ENCODE peak calls at places on chromosomes 16 and 17, in nine cellular contexts. One of them, this sample, is unnamed. For H3K36me3, the result is how much of the 10 kb centered on the place peaks cover.

GRCh38 chr16:83626676-83627075 is 181.1 kb upstream of the HSBP1 start:
- DNase-seq in cardiac muscle cell: no peak
- DNase-seq in esophagus squamous epithelium: no peak
- DNase-seq in SK-N-SH: no peak
- DNase-seq in lower lobe of right lung: no peak
- DNase-seq in breast epithelium: no peak
- DNase-seq in upper lobe of right lung: no peak
- DNase-seq in hepatocyte: no peak
- DNase-seq in HCT116: no peak
- DNase-seq in this sample: no peak

GRCh38 chr16:65534121-65534528 is 412.3 kb upstream of the CDH11 start:
- DNase-seq in cardiac muscle cell: no peak
- DNase-seq in esophagus squamous epithelium: no peak
- DNase-seq in SK-N-SH: no peak
- DNase-seq in lower lobe of right lung: no peak
- DNase-seq in breast epithelium: no peak
- DNase-seq in upper lobe of right lung: no peak
- DNase-seq in hepatocyte: no peak
- DNase-seq in HCT116: no peak
- DNase-seq in this sample: peak

GRCh38 chr16:11676799-11677198 is 8.5 kb downstream of the SNN start:
- DNase-seq in cardiac muscle cell: no peak
- DNase-seq in esophagus squamous epithelium: no peak
- DNase-seq in SK-N-SH: no peak
- DNase-seq in lower lobe of right lung: no peak
- DNase-seq in breast epithelium: no peak
- DNase-seq in upper lobe of right lung: peak
- DNase-seq in hepatocyte: no peak
- DNase-seq in HCT116: no peak
- DNase-seq in this sample: peak

GRCh38 chr16:14302399-14303181 is 231.5 kb downstream of the MRTFB start:
- DNase-seq in cardiac muscle cell: peak
- DNase-seq in esophagus squamous epithelium: no peak
- DNase-seq in SK-N-SH: peak
- DNase-seq in lower lobe of right lung: no peak
- DNase-seq in breast epithelium: no peak
- DNase-seq in upper lobe of right lung: no peak
- DNase-seq in hepatocyte: peak
- DNase-seq in HCT116: no peak
- DNase-seq in this sample: no peak

GRCh38 chr17:37570527-37571093 is 38.6 kb downstream of the SYNRG start:
- DNase-seq in cardiac muscle cell: peak
- DNase-seq in esophagus squamous epithelium: no peak
- DNase-seq in SK-N-SH: peak
- DNase-seq in lower lobe of right lung: peak
- DNase-seq in breast epithelium: peak
- DNase-seq in upper lobe of right lung: peak
- DNase-seq in hepatocyte: peak
- DNase-seq in HCT116: peak
- DNase-seq in this sample: peak

GRCh38 chr17:70677783-70678647 is 508.7 kb downstream of the KCNJ2 start:
- DNase-seq in cardiac muscle cell: no peak
- DNase-seq in esophagus squamous epithelium: no peak
- DNase-seq in SK-N-SH: no peak
- DNase-seq in lower lobe of right lung: no peak
- DNase-seq in breast epithelium: no peak
- DNase-seq in upper lobe of right lung: no peak
- DNase-seq in hepatocyte: no peak
- DNase-seq in HCT116: no peak
- DNase-seq in this sample: peak

GRCh38 chr17:77184474-77184873 is 43.7 kb downstream of the SEC14L1 start:
- DNase-seq in cardiac muscle cell: no peak
- DNase-seq in esophagus squamous epithelium: no peak
- DNase-seq in SK-N-SH: peak
- DNase-seq in lower lobe of right lung: no peak
- DNase-seq in breast epithelium: no peak
- DNase-seq in upper lobe of right lung: no peak
- DNase-seq in hepatocyte: no peak
- DNase-seq in HCT116: no peak
- DNase-seq in this sample: peak

GRCh38 chr17:41813699-41814124 is 908 bp downstream of the FKBP10 start:
- DNase-seq in cardiac muscle cell: no peak
- DNase-seq in esophagus squamous epithelium: no peak
- DNase-seq in SK-N-SH: peak
- DNase-seq in lower lobe of right lung: no peak
- DNase-seq in breast epithelium: no peak
- DNase-seq in upper lobe of right lung: no peak
- DNase-seq in hepatocyte: no peak
- DNase-seq in HCT116: no peak
- DNase-seq in this sample: no peak

GRCh38 chr16:77759821-77760220 is 28.5 kb upstream of the VAT1L start:
- DNase-seq in cardiac muscle cell: no peak
- DNase-seq in esophagus squamous epithelium: no peak
- DNase-seq in SK-N-SH: no peak
- DNase-seq in lower lobe of right lung: no peak
- DNase-seq in breast epithelium: no peak
- DNase-seq in upper lobe of right lung: no peak
- DNase-seq in hepatocyte: no peak
- DNase-seq in HCT116: no peak
- DNase-seq in this sample: no peak

GRCh38 chr17:11996722-11997146 is 541 bp downstream of the ZNF18 start:
- DNase-seq in cardiac muscle cell: peak
- DNase-seq in esophagus squamous epithelium: peak
- DNase-seq in SK-N-SH: no peak
- DNase-seq in lower lobe of right lung: no peak
- DNase-seq in breast epithelium: no peak
- DNase-seq in upper lobe of right lung: no peak
- DNase-seq in hepatocyte: peak
- DNase-seq in HCT116: peak
- DNase-seq in this sample: peak

GRCh38 chr16:12896562-12896961 is 4.8 kb upstream of the SHISA9 start:
- DNase-seq in cardiac muscle cell: peak
- DNase-seq in esophagus squamous epithelium: no peak
- DNase-seq in SK-N-SH: peak
- DNase-seq in lower lobe of right lung: no peak
- DNase-seq in breast epithelium: no peak
- DNase-seq in upper lobe of right lung: no peak
- DNase-seq in hepatocyte: peak
- DNase-seq in HCT116: peak
- DNase-seq in this sample: peak

GRCh38 chr16:63361032-63361624 is 1324.9 kb upstream of the CDH8 start:
- DNase-seq in cardiac muscle cell: peak
- DNase-seq in esophagus squamous epithelium: no peak
- DNase-seq in SK-N-SH: peak
- DNase-seq in lower lobe of right lung: no peak
- DNase-seq in breast epithelium: no peak
- DNase-seq in upper lobe of right lung: no peak
- DNase-seq in hepatocyte: peak
- DNase-seq in HCT116: peak
- DNase-seq in this sample: peak

GRCh38 chr16:77663711-77664110 is 58.6 kb upstream of the NUDT7 start:
- DNase-seq in cardiac muscle cell: no peak
- DNase-seq in esophagus squamous epithelium: no peak
- DNase-seq in SK-N-SH: no peak
- DNase-seq in lower lobe of right lung: no peak
- DNase-seq in breast epithelium: no peak
- DNase-seq in upper lobe of right lung: no peak
- DNase-seq in hepatocyte: no peak
- DNase-seq in HCT116: no peak
- DNase-seq in this sample: no peak

GRCh38 chr16:85473909-85474640 is 139.0 kb upstream of the GSE1 start:
- DNase-seq in cardiac muscle cell: no peak
- DNase-seq in esophagus squamous epithelium: no peak
- DNase-seq in SK-N-SH: peak
- DNase-seq in lower lobe of right lung: no peak
- DNase-seq in breast epithelium: no peak
- DNase-seq in upper lobe of right lung: no peak
- DNase-seq in hepatocyte: no peak
- DNase-seq in HCT116: no peak
- DNase-seq in this sample: no peak

GRCh38 chr16:17474037-17474436 is 3.3 kb upstream of the XYLT1 start:
- DNase-seq in cardiac muscle cell: no peak
- DNase-seq in esophagus squamous epithelium: no peak
- DNase-seq in SK-N-SH: no peak
- DNase-seq in lower lobe of right lung: no peak
- DNase-seq in breast epithelium: no peak
- DNase-seq in upper lobe of right lung: no peak
- DNase-seq in hepatocyte: peak
- DNase-seq in HCT116: no peak
- DNase-seq in this sample: no peak

GRCh38 chr17:68035131-68035522 is 408 bp upstream of the KPNA2 start:
- DNase-seq in cardiac muscle cell: peak
- DNase-seq in esophagus squamous epithelium: peak
- DNase-seq in SK-N-SH: no peak
- DNase-seq in lower lobe of right lung: peak
- DNase-seq in breast epithelium: peak
- DNase-seq in upper lobe of right lung: peak
- DNase-seq in hepatocyte: peak
- DNase-seq in HCT116: no peak
- DNase-seq in this sample: no peak

DNA sequence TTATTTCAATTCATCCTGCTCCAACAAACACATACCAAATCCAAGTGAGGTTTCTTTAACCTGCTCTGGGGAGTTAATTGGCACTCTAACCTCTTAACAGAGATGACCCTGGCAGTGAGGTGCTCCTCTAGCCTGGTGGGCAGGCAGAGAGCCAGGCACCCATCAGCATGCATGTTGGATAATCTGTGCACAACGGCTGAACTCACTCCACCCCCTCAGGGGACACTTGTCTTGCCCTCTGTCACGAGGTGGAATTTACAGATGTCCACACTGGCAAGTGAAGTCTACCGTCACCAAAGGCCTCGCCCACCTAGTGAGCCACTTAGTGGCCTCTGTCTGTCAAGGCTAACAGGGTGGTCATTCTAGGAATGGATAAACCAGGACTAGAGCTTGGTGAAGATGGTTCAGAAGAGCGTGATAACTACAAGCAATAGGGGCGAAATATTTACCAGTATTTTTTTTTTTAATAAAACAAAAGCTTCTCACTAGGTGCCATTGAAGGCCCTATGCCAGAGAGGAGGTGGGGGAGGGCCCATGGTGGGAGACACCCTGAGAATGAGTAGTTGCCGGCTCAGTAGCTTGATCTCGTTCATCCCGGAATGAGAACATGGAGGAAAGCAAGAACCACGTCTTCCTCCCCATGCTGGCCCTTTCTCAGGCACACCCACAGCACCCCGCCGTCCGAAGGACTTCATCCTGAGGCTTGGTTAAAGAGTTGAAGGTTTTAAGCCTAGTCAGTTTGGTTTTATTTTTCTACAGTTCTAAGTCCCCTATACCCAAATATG is 25.2 kb downstream of the PLD6 start:
- DNase-seq in cardiac muscle cell: no peak
- DNase-seq in esophagus squamous epithelium: no peak
- DNase-seq in SK-N-SH: no peak
- DNase-seq in lower lobe of right lung: no peak
- DNase-seq in breast epithelium: no peak
- DNase-seq in upper lobe of right lung: no peak
- DNase-seq in hepatocyte: no peak
- DNase-seq in HCT116: no peak
- DNase-seq in this sample: no peak
- H3K36me3 ChIP-seq in cardiac muscle cell: under half
- H3K36me3 ChIP-seq in esophagus squamous epithelium: under half
- H3K36me3 ChIP-seq in SK-N-SH: under half
- H3K36me3 ChIP-seq in lower lobe of right lung: half or more
- H3K36me3 ChIP-seq in breast epithelium: under half
- H3K36me3 ChIP-seq in upper lobe of right lung: half or more
- H3K36me3 ChIP-seq in hepatocyte: under half
- H3K36me3 ChIP-seq in HCT116: under half
- H3K36me3 ChIP-seq in this sample: under half

DNA sequence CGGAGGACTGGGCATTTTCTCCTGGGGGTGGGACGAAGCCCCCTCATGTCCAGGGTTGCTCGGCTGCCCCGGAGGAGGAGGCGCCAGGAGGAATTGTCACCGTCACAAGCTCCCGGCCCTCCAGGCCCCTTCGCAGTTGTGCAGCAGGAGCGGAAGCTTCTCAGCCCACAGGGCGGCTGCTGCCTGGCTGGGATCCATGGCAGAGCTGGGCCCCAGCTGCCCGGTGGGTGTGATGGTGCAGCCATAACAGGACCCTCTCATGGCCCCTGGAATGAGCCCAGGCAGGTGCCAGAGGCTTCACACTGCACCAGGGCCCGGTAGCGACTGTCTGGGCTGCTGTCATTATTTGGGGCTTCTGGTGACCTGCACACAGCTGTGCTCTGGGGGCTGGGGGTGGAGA is 54.9 kb upstream of the GNG13 start:
- DNase-seq in cardiac muscle cell: no peak
- DNase-seq in esophagus squamous epithelium: no peak
- DNase-seq in SK-N-SH: no peak
- DNase-seq in lower lobe of right lung: no peak
- DNase-seq in breast epithelium: no peak
- DNase-seq in upper lobe of right lung: no peak
- DNase-seq in hepatocyte: no peak
- DNase-seq in HCT116: no peak
- DNase-seq in this sample: no peak
- H3K4me3 ChIP-seq in cardiac muscle cell: no peak
- H3K4me3 ChIP-seq in esophagus squamous epithelium: no peak
- H3K4me3 ChIP-seq in SK-N-SH: no peak
- H3K4me3 ChIP-seq in lower lobe of right lung: no peak
- H3K4me3 ChIP-seq in breast epithelium: no peak
- H3K4me3 ChIP-seq in upper lobe of right lung: no peak
- H3K4me3 ChIP-seq in hepatocyte: no peak
- H3K4me3 ChIP-seq in HCT116: no peak
- H3K4me3 ChIP-seq in this sample: no peak

DNA sequence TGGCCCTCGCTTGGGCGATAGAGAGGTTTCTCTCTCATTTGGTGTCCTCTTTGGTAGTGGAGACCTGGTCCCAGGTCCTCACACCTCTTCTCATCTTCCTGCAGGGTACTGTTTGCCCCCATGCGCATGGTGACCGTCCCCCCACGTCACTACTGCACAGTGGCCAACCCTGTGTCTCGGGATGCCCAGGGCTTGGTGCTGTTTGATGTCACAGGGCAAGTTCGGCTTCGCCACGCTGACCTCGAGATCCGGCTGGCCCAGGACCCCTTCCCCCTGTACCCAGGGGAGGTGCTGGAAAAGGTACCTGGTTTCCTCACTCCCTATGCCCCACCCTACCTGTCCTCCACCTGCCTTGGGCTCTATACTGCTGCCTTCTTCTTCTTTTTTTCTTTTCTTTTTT is 10.5 kb downstream of the MVP start:
- DNase-seq in cardiac muscle cell: no peak
- DNase-seq in esophagus squamous epithelium: no peak
- DNase-seq in SK-N-SH: no peak
- DNase-seq in lower lobe of right lung: no peak
- DNase-seq in breast epithelium: no peak
- DNase-seq in upper lobe of right lung: no peak
- DNase-seq in hepatocyte: no peak
- DNase-seq in HCT116: no peak
- DNase-seq in this sample: no peak
- H3K36me3 ChIP-seq in cardiac muscle cell: under half
- H3K36me3 ChIP-seq in esophagus squamous epithelium: under half
- H3K36me3 ChIP-seq in SK-N-SH: under half
- H3K36me3 ChIP-seq in lower lobe of right lung: half or more
- H3K36me3 ChIP-seq in breast epithelium: under half
- H3K36me3 ChIP-seq in upper lobe of right lung: half or more
- H3K36me3 ChIP-seq in hepatocyte: under half
- H3K36me3 ChIP-seq in HCT116: under half
- H3K36me3 ChIP-seq in this sample: under half

DNA sequence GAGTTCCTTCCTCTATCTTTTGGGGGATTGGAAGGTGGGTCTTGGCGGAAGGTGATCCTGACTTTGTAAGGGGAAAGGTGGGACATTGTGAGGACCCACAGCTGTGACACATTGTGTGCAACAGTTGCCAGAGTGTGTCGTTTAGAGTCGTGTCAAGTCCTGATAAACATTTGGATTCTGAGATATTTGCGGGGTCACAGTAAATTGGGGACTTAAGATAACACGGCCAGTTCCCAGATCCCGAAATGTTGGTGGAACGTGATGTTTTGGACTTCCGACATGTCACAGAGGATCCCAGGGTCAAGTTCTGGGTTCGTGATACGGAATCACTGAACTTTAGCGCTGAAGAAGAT is 648 bp downstream of the ATAD5 start:
- DNase-seq in cardiac muscle cell: peak
- DNase-seq in esophagus squamous epithelium: no peak
- DNase-seq in SK-N-SH: no peak
- DNase-seq in lower lobe of right lung: no peak
- DNase-seq in breast epithelium: no peak
- DNase-seq in upper lobe of right lung: no peak
- DNase-seq in hepatocyte: no peak
- DNase-seq in HCT116: no peak
- DNase-seq in this sample: no peak
- H3K4me3 ChIP-seq in cardiac muscle cell: peak
- H3K4me3 ChIP-seq in esophagus squamous epithelium: peak
- H3K4me3 ChIP-seq in SK-N-SH: peak
- H3K4me3 ChIP-seq in lower lobe of right lung: peak
- H3K4me3 ChIP-seq in breast epithelium: peak
- H3K4me3 ChIP-seq in upper lobe of right lung: peak
- H3K4me3 ChIP-seq in hepatocyte: peak
- H3K4me3 ChIP-seq in HCT116: peak
- H3K4me3 ChIP-seq in this sample: peak

This sample was measured in bronchial epithelial cell.